ENCODE peak calls at places on chromosomes 6 and 20, in five cellular contexts. One of them, this sample, is unnamed.

GRCh38 chr6:131054392-131055250 is 8.4 kb downstream of the EPB41L2 start:
- DNase-seq in PC-3: peak
- DNase-seq in cardiac muscle cell: no peak
- DNase-seq in breast epithelium: no peak
- DNase-seq in type B pancreatic cell: no peak
- DNase-seq in this sample: no peak

GRCh38 chr6:44166591-44167184 is 8.1 kb downstream of the CAPN11 start:
- DNase-seq in cardiac muscle cell: no peak
- DNase-seq in type B pancreatic cell: no peak
- DNase-seq in breast epithelium: no peak
- DNase-seq in PC-3: no peak
- DNase-seq in this sample: no peak

GRCh38 chr20:8062781-8063180 is 43.2 kb upstream of the TMX4 start:
- DNase-seq in PC-3: no peak
- DNase-seq in type B pancreatic cell: no peak
- DNase-seq in cardiac muscle cell: no peak
- DNase-seq in breast epithelium: no peak
- DNase-seq in this sample: no peak

GRCh38 chr6:160992323-160993314 is 1.1 kb downstream of the MAP3K4 start:
- DNase-seq in type B pancreatic cell: no peak
- DNase-seq in PC-3: peak
- DNase-seq in cardiac muscle cell: peak
- DNase-seq in breast epithelium: peak
- DNase-seq in this sample: no peak

GRCh38 chr6:18047406-18047805 is 60.0 kb upstream of the KIF13A start:
- DNase-seq in breast epithelium: no peak
- DNase-seq in PC-3: peak
- DNase-seq in type B pancreatic cell: no peak
- DNase-seq in cardiac muscle cell: no peak
- DNase-seq in this sample: peak

GRCh38 chr20:17896771-17897369 is 71.7 kb downstream of the SNX5 start:
- DNase-seq in type B pancreatic cell: no peak
- DNase-seq in breast epithelium: no peak
- DNase-seq in cardiac muscle cell: no peak
- DNase-seq in PC-3: no peak
- DNase-seq in this sample: no peak

GRCh38 chr6:18115356-18115755 is 7.1 kb downstream of the NHLRC1 start:
- DNase-seq in type B pancreatic cell: no peak
- DNase-seq in PC-3: peak
- DNase-seq in breast epithelium: no peak
- DNase-seq in cardiac muscle cell: no peak
- DNase-seq in this sample: no peak

GRCh38 chr6:113630738-113631535 is 226.2 kb upstream of the MARCKS start:
- DNase-seq in type B pancreatic cell: no peak
- DNase-seq in breast epithelium: no peak
- DNase-seq in PC-3: peak
- DNase-seq in cardiac muscle cell: peak
- DNase-seq in this sample: no peak

GRCh38 chr6:42981866-42982265 is 2.5 kb upstream of the PPP2R5D start:
- DNase-seq in PC-3: no peak
- DNase-seq in type B pancreatic cell: no peak
- DNase-seq in breast epithelium: no peak
- DNase-seq in cardiac muscle cell: no peak
- DNase-seq in this sample: no peak

GRCh38 chr6:95280690-95281273 is 296.6 kb upstream of the MANEA start:
- DNase-seq in PC-3: peak
- DNase-seq in cardiac muscle cell: peak
- DNase-seq in breast epithelium: no peak
- DNase-seq in type B pancreatic cell: no peak
- DNase-seq in this sample: no peak

GRCh38 chr6:68635412-68635705 is 277 bp downstream of the ADGRB3 start:
- DNase-seq in cardiac muscle cell: no peak
- DNase-seq in type B pancreatic cell: no peak
- DNase-seq in PC-3: no peak
- DNase-seq in breast epithelium: no peak
- DNase-seq in this sample: no peak

GRCh38 chr6:160337301-160337700 is 10.9 kb upstream of the SLC22A3 start:
- DNase-seq in cardiac muscle cell: no peak
- DNase-seq in breast epithelium: no peak
- DNase-seq in PC-3: peak
- DNase-seq in type B pancreatic cell: no peak
- DNase-seq in this sample: no peak

GRCh38 chr6:169337881-169338445 is 84.3 kb upstream of the THBS2 start:
- DNase-seq in type B pancreatic cell: no peak
- DNase-seq in cardiac muscle cell: no peak
- DNase-seq in breast epithelium: no peak
- DNase-seq in PC-3: no peak
- DNase-seq in this sample: no peak

GRCh38 chr6:39901670-39902069 is 32.6 kb downstream of the MOCS1 start:
- DNase-seq in breast epithelium: no peak
- DNase-seq in type B pancreatic cell: no peak
- DNase-seq in PC-3: no peak
- DNase-seq in cardiac muscle cell: no peak
- DNase-seq in this sample: no peak

GRCh38 chr20:22901921-22902320 is 133.2 kb upstream of the SSTR4 start:
- DNase-seq in breast epithelium: no peak
- DNase-seq in PC-3: no peak
- DNase-seq in cardiac muscle cell: no peak
- DNase-seq in type B pancreatic cell: no peak
- DNase-seq in this sample: no peak

GRCh38 chr20:9458075-9458818 is 56.1 kb upstream of the LAMP5 start:
- DNase-seq in PC-3: peak
- DNase-seq in breast epithelium: no peak
- DNase-seq in type B pancreatic cell: no peak
- DNase-seq in cardiac muscle cell: peak
- DNase-seq in this sample: no peak
- TF ChIP-seq CTCF in PC-3: peak
- TF ChIP-seq CTCF in breast epithelium: no peak
- TF ChIP-seq CTCF in type B pancreatic cell: peak
- TF ChIP-seq CTCF in cardiac muscle cell: peak
- TF ChIP-seq CTCF in this sample: peak

GRCh38 chr6:34066772-34067770 is 78.8 kb downstream of the GRM4 start:
- DNase-seq in breast epithelium: no peak
- DNase-seq in cardiac muscle cell: no peak
- DNase-seq in type B pancreatic cell: no peak
- DNase-seq in PC-3: no peak
- DNase-seq in this sample: no peak

GRCh38 chr6:34065470-34066283 is 80.2 kb downstream of the GRM4 start:
- DNase-seq in breast epithelium: no peak
- DNase-seq in cardiac muscle cell: no peak
- DNase-seq in type B pancreatic cell: no peak
- DNase-seq in PC-3: no peak
- DNase-seq in this sample: no peak

GRCh38 chr6:34068462-34069044 is 77.3 kb downstream of the GRM4 start:
- DNase-seq in type B pancreatic cell: no peak
- DNase-seq in PC-3: no peak
- DNase-seq in breast epithelium: no peak
- DNase-seq in cardiac muscle cell: no peak
- DNase-seq in this sample: no peak

GRCh38 chr6:34066284-34066571 is 79.7 kb downstream of the GRM4 start:
- DNase-seq in breast epithelium: no peak
- DNase-seq in cardiac muscle cell: no peak
- DNase-seq in type B pancreatic cell: no peak
- DNase-seq in PC-3: peak
- DNase-seq in this sample: no peak

GRCh38 chr6:34067814-34068213 is 78.1 kb downstream of the GRM4 start:
- DNase-seq in type B pancreatic cell: no peak
- DNase-seq in cardiac muscle cell: no peak
- DNase-seq in PC-3: peak
- DNase-seq in breast epithelium: no peak
- DNase-seq in this sample: no peak
- TF ChIP-seq CTCF in type B pancreatic cell: no peak
- TF ChIP-seq CTCF in cardiac muscle cell: no peak
- TF ChIP-seq CTCF in PC-3: peak
- TF ChIP-seq CTCF in breast epithelium: no peak
- TF ChIP-seq CTCF in this sample: no peak

DNA sequence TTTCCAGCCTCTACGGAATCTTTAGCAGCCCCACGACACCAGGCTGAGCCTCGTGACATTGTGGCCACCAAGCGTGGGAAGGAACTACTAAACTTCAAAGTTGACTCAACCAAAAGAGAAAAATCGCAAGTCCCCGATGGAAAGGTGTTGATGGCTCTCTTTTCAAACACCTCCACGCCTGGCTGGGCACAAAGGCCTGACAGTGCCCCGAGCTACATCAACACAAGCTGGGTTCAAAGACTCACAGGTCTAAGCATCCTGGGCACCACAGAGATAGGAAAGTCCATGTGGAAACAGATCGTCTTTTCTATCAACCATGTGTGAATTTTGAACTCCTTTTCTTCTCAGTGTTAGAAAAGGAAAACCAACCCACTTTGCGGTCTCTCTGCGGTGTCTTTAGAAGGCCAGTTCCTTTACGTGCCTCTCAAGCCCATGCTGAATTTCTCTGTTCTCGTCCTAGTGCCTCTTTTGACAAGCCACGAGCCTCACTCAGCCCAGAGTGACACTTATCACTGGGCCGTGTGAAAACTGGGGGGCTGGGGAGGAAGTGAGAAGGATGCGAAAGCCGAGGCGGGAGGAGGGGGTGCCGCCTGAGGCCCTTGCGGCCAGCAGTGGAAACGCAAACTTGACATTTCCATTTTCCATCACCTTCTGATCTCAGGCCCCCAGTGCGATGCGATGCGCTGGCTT is 59.4 kb downstream of the GFOD1 start:
- DNase-seq in breast epithelium: no peak
- DNase-seq in cardiac muscle cell: peak
- DNase-seq in PC-3: no peak
- DNase-seq in type B pancreatic cell: no peak
- DNase-seq in this sample: no peak
- TF ChIP-seq CTCF in breast epithelium: no peak
- TF ChIP-seq CTCF in cardiac muscle cell: peak
- TF ChIP-seq CTCF in PC-3: no peak
- TF ChIP-seq CTCF in type B pancreatic cell: peak
- TF ChIP-seq CTCF in this sample: no peak

GRCh38 chr6:2969549-2969948 is 1.8 kb downstream of the SERPINB6 start:
- DNase-seq in cardiac muscle cell: no peak
- DNase-seq in type B pancreatic cell: no peak
- DNase-seq in PC-3: no peak
- DNase-seq in breast epithelium: no peak
- DNase-seq in this sample: no peak

GRCh38 chr6:2971420-2972218 is at the start of gene SERPINB6:
- DNase-seq in type B pancreatic cell: peak
- DNase-seq in cardiac muscle cell: peak
- DNase-seq in breast epithelium: peak
- DNase-seq in PC-3: peak
- DNase-seq in this sample: peak

GRCh38 chr6:2968600-2969135 is 2.7 kb downstream of the SERPINB6 start:
- DNase-seq in PC-3: no peak
- DNase-seq in cardiac muscle cell: no peak
- DNase-seq in type B pancreatic cell: no peak
- DNase-seq in breast epithelium: no peak
- DNase-seq in this sample: no peak

GRCh38 chr6:2970034-2970685 is 1.2 kb downstream of the SERPINB6 start:
- DNase-seq in cardiac muscle cell: no peak
- DNase-seq in PC-3: no peak
- DNase-seq in type B pancreatic cell: no peak
- DNase-seq in breast epithelium: no peak
- DNase-seq in this sample: no peak

GRCh38 chr6:2970753-2971419 is 481 bp downstream of the SERPINB6 start:
- DNase-seq in breast epithelium: no peak
- DNase-seq in cardiac muscle cell: peak
- DNase-seq in PC-3: peak
- DNase-seq in type B pancreatic cell: peak
- DNase-seq in this sample: peak
- TF ChIP-seq CTCF in breast epithelium: no peak
- TF ChIP-seq CTCF in cardiac muscle cell: no peak
- TF ChIP-seq CTCF in PC-3: no peak
- TF ChIP-seq CTCF in type B pancreatic cell: no peak
- TF ChIP-seq CTCF in this sample: no peak

GRCh38 chr20:62885808-62886708 is 24.4 kb upstream of the TCFL5 start:
- DNase-seq in PC-3: no peak
- DNase-seq in breast epithelium: no peak
- DNase-seq in type B pancreatic cell: no peak
- DNase-seq in cardiac muscle cell: no peak
- DNase-seq in this sample: no peak

GRCh38 chr20:62888406-62888805 is 26.8 kb upstream of the TCFL5 start:
- DNase-seq in breast epithelium: no peak
- DNase-seq in cardiac muscle cell: no peak
- DNase-seq in PC-3: no peak
- DNase-seq in type B pancreatic cell: no peak
- DNase-seq in this sample: no peak

GRCh38 chr20:62886709-62887058 is 25.1 kb upstream of the TCFL5 start:
- DNase-seq in breast epithelium: no peak
- DNase-seq in PC-3: no peak
- DNase-seq in type B pancreatic cell: no peak
- DNase-seq in cardiac muscle cell: no peak
- DNase-seq in this sample: no peak

GRCh38 chr20:62887860-62888239 is 26.2 kb upstream of the TCFL5 start:
- DNase-seq in PC-3: no peak
- DNase-seq in cardiac muscle cell: no peak
- DNase-seq in breast epithelium: no peak
- DNase-seq in type B pancreatic cell: no peak
- DNase-seq in this sample: no peak

DNA sequence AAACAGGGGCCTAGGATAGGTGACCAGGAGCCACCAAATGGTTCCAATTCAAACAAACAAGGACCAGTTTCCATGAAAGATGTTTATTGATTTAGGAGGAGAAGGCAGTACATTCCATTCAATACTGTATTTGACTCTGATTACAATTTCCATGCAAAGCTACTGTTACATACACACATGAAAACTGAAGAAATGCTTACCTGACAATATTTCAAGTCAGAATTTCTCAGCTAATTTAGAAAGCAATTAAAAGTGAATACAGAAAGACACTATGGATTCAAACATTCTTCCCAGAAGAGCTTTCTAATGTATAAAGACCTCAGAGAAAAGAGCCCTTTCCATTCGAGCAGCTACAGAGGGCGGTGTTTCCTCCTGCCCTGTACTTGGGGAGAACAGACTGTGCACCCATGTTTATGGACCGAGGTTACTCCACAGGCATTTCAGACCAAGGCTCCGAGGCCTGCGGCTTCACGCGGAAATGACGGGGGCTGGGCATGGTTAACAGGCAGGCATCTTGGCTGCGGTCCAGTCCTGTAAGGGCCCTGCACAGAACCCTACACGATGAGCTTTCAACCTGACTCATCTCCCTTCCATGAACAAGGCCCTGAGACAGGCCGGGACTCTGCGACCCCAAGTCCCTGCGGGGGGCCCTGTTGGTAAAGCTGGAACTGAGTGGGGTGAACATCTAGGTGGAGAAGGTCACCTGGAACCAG is 25.7 kb upstream of the TCFL5 start:
- DNase-seq in type B pancreatic cell: no peak
- DNase-seq in PC-3: peak
- DNase-seq in cardiac muscle cell: peak
- DNase-seq in breast epithelium: no peak
- DNase-seq in this sample: no peak
- TF ChIP-seq CTCF in type B pancreatic cell: no peak
- TF ChIP-seq CTCF in PC-3: no peak
- TF ChIP-seq CTCF in cardiac muscle cell: peak
- TF ChIP-seq CTCF in breast epithelium: no peak
- TF ChIP-seq CTCF in this sample: no peak